ENCODE peak calls at places on chromosomes 13 and 19, in eight cellular contexts. M is upper lobe of left lung, W is tibial nerve, T is IMR-90, F is stomach, H is breast epithelium, D is suprapubic skin, K is A549. G is an unnamed sample.

GRCh38 chr13:97296740-97297139 is 74.6 kb downstream of the MBNL2 start:
- DNase-seq in K (no peak), T (no peak), M (no peak), F (no peak), H (no peak), W (no peak), D (no peak), G (no peak)

GRCh38 chr19:8305798-8306197 is 2.4 kb downstream of the CD320 start:
- DNase-seq in D (peak; percentile 41), M (no peak), F (no peak), W (peak; percentile 1), H (no peak), K (no peak), T (no peak), G (no peak)

GRCh38 chr19:28737021-28737525 is 475.9 kb downstream of the UQCRFS1 start:
- DNase-seq in H (no peak), M (no peak), F (no peak), K (no peak), W (peak; percentile 19), D (no peak), T (peak; percentile 44), G (no peak)

GRCh38 chr13:31797154-31797775 is 57.9 kb downstream of the RXFP2 start:
- DNase-seq in T (peak; percentile 55), W (peak; percentile 16), M (no peak), H (no peak), F (no peak), D (no peak), K (peak; percentile 2), G (no peak)

GRCh38 chr13:64884976-64885375 is 2345.2 kb downstream of the PCDH9 start:
- DNase-seq in M (no peak), K (no peak), D (no peak), F (no peak), W (no peak), H (no peak), T (peak; percentile 47), G (no peak)

GRCh38 chr19:46225558-46226004 is 4.0 kb upstream of the IGFL1 start:
- DNase-seq in T (peak; percentile 2), D (no peak), W (no peak), M (no peak), H (no peak), F (no peak), K (no peak), G (no peak)

GRCh38 chr19:10173527-10173926 is 21.2 kb downstream of the DNMT1 start:
- DNase-seq in M (no peak), K (no peak), H (no peak), F (no peak), D (no peak), W (no peak), T (peak; percentile 50), G (no peak)

GRCh38 chr13:58024103-58024502 is 392.6 kb downstream of the PCDH17 start:
- DNase-seq in H (no peak), T (no peak), F (no peak), D (no peak), K (no peak), M (no peak), W (no peak), G (no peak)

GRCh38 chr19:48249502-48250014 is 6.2 kb downstream of the CARD8 start:
- DNase-seq in F (peak; percentile 41), M (no peak), T (no peak), W (peak; percentile 40), D (no peak), H (no peak), K (no peak), G (no peak)

GRCh38 chr19:2636897-2637683 is 65.4 kb downstream of the GNG7 start:
- DNase-seq in D (no peak), T (peak; percentile 31), K (peak; percentile 67), M (peak; percentile 94), F (peak; percentile 72), H (no peak), W (peak; percentile 57), G (no peak)

GRCh38 chr19:2639999-2640398 is 62.5 kb downstream of the GNG7 start:
- DNase-seq in H (no peak), F (no peak), D (no peak), T (no peak), W (no peak), M (no peak), K (no peak), G (no peak)

GRCh38 chr19:2640563-2641331 is 61.7 kb downstream of the GNG7 start:
- DNase-seq in F (no peak), T (no peak), D (no peak), M (peak; percentile 64), K (no peak), H (no peak), W (no peak), G (no peak)

GRCh38 chr19:2638417-2638940 is 64.0 kb downstream of the GNG7 start:
- DNase-seq in T (no peak), D (no peak), K (no peak), H (no peak), M (no peak), F (no peak), W (no peak), G (no peak)

DNA sequence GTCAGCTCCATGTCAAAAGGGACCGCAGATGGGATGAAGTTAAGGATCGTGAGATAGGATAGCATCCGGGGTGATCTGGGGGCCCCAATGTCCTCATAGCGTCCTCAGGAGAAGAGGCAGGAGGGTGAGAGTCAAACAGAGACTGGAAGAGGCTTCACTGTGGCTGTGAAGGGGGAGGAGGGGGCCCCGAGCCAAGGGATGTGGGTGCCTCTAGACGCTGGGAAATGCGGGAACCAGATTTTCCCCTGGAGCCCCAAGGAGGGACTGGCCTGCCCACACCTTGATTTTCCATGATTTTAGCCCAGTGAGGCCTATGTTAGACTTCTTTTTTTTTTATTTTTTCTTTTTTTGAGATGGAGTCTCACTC is 61.2 kb downstream of the GNG7 start:
- DNase-seq in F (no peak), H (no peak), K (no peak), D (no peak), W (no peak), T (no peak), M (no peak), G (no peak)
- H3K27ac ChIP-seq in F (no peak overlapping the region), H (no peak overlapping the region), K (no peak overlapping the region), D (no peak overlapping the region), W (no peak overlapping the region), T (no peak overlapping the region), M (no peak overlapping the region), G (no peak overlapping the region)

GRCh38 chr19:6424190-6424938 is at the start of gene KHSRP:
- DNase-seq in M (peak; percentile 98), W (no peak), F (no peak), D (no peak), K (no peak), H (no peak), T (no peak), G (no peak)

GRCh38 chr19:6427131-6427530 is 2.5 kb upstream of the KHSRP start:
- DNase-seq in W (no peak), K (no peak), H (no peak), F (no peak), D (no peak), M (peak; percentile 77), T (no peak), G (no peak)

GRCh38 chr19:6424939-6425731 is 524 bp upstream of the KHSRP start:
- DNase-seq in W (peak; percentile 100), H (peak; percentile 100), M (peak; percentile 94), T (peak; percentile 100), D (peak; percentile 100), K (peak; percentile 97), F (peak; percentile 99), G (peak; percentile 99)

GRCh38 chr19:6423499-6424189 is 967 bp downstream of the KHSRP start:
- DNase-seq in F (no peak), T (peak; percentile 42), M (no peak), D (no peak), H (no peak), W (no peak), K (peak; percentile 36), G (no peak)

GRCh38 chr19:6425732-6426686 is 1.4 kb upstream of the KHSRP start:
- DNase-seq in K (no peak), T (no peak), W (no peak), F (no peak), D (no peak), H (no peak), M (no peak), G (no peak)
- H3K4me3 ChIP-seq in K (peak overlapping the region; percentile 15), T (no peak overlapping the region), W (peak overlapping the region; percentile 21), F (peak overlapping the region; percentile 13), D (peak overlapping the region; percentile 30), H (peak overlapping the region; percentile 96), M (no peak overlapping the region), G (peak overlapping the region; percentile 51)

DNA sequence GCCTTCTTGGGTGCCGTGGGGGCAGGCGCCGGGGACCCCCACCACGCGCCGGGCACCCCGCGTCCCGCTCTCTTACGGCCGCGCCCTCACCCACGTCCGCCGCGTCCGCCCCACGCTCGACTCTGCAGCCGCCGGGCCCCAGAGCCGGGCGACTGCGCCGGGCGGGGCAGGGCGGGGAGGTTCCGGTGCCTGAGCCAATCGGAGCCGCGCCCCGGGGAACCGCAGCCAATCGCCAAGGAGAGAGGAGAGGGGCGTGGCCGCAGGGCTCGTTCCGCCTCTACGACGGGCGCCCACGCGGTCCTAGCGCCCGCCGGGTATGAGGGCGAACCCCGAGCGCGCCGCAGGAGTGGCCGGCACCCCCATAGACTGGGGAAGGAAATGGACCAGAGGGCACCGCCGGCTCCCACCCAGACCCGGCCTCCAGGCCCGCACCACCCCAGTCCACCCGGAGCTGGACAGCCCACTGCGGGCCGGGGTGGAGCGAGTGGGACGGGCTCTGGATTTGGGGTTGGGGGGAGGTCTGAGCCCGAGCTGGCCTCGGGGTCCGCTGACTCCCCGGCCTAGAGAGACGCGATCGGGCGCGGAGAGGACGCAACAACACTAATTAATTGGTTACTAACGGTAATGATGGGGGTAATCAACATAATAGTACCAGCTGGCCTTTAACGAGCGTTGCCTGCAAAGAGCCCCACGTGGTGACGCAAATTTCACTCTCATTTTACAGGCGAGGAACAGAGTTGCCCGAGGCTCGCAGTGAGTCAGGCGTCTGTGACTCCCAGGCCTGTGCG is at the start of gene MFSD12:
- DNase-seq in W (peak; percentile 91), T (peak; percentile 92), H (peak; percentile 93), F (peak; percentile 95), D (peak; percentile 95), K (peak; percentile 93), M (peak; percentile 99), G (peak; percentile 72)
- TF ChIP-seq POLR2A in W (peak; percentile 67), T (peak; percentile 88), H (no peak), F (no peak), D (no peak), K (peak; percentile 56), M (peak; percentile 73), G (no peak)

GRCh38 chr13:46796129-46796514 is 839 bp downstream of the ESD start:
- DNase-seq in F (no peak), H (no peak), W (no peak), M (no peak), K (no peak), D (no peak), T (no peak), G (no peak)
- H3K27ac ChIP-seq in F (peak overlapping the region; percentile 92), H (peak overlapping the region; percentile 93), W (peak overlapping the region; percentile 99), M (peak overlapping the region; percentile 95), K (peak overlapping the region; percentile 98), D (peak overlapping the region; percentile 93), T (peak overlapping the region; percentile 94), G (peak overlapping the region; percentile 92)

DNA sequence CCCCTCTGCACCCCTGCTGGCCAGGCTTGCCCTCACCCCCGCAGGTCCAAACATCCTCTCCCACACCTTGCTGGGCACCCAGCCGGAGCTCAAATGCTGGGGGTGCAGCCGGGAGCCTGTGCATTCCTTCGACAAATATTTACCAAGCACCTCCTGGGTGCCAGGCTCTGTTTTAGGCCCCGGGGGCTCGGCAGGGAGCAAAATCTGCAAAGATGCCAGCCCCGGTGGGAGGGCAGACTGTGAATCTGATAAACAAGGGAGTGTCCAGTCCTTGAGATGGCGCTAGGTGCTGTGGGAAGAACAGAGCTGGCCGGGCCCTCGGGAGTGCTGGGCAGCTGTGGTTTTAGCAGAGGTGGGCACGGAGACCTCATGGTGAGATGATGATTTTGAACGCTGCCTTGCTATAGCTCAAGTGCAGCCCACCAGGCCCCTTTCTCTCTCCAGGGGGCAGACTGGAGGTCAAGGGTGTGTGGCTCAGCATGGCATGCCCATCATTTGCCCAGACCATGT is 10.6 kb downstream of the NFIX start:
- DNase-seq in K (no peak), D (no peak), T (no peak), M (no peak), H (no peak), W (no peak), F (no peak), G (no peak)
- H3K4me3 ChIP-seq in K (no peak overlapping the region), D (peak overlapping the region; percentile 30), T (no peak overlapping the region), M (no peak overlapping the region), H (peak overlapping the region; percentile 44), W (no peak overlapping the region), F (no peak overlapping the region), G (no peak overlapping the region)

G was measured in esophagus squamous epithelium.